ENCODE peak calls at places on chromosomes 3 and 15, in ten cellular contexts. G, P, O, S, C, R, U, A, W and D are unnamed samples.

GRCh38 chr15:69393831-69394491 is 20.2 kb upstream of the KIF23 start:
- DNase-seq in O (peak; percentile 18), G (no peak), A (no peak), S (no peak), U (no peak), W (no peak), C (no peak), P (no peak), R (no peak), D (no peak)

GRCh38 chr15:68228143-68228970 is 1.2 kb downstream of the CLN6 start:
- DNase-seq in W (no peak), G (no peak), R (peak; percentile 16), U (no peak), P (peak; percentile 43), O (peak; percentile 63), S (no peak), C (peak; percentile 46), A (no peak), D (no peak)

GRCh38 chr3:65334045-65334665 is 646.4 kb upstream of the ADAMTS9 start:
- DNase-seq in O (no peak), A (no peak), C (peak; percentile 31), G (no peak), U (peak; percentile 70), W (no peak), S (no peak), P (no peak), R (no peak), D (no peak)

GRCh38 chr3:105688821-105689220 is 180.0 kb downstream of the CBLB start:
- DNase-seq in C (peak; percentile 2), G (no peak), W (no peak), P (no peak), A (no peak), O (no peak), S (no peak), U (no peak), R (no peak), D (peak; percentile 26)

GRCh38 chr3:170331143-170331542 is 26.4 kb upstream of the SKIL start:
- DNase-seq in G (no peak), P (no peak), A (peak; percentile 87), C (no peak), S (no peak), O (no peak), W (no peak), R (no peak), U (no peak), D (peak; percentile 81)

GRCh38 chr15:100788080-100788730 is 91.4 kb upstream of the ALDH1A3 start:
- DNase-seq in A (no peak), P (no peak), S (peak; percentile 4), U (peak; percentile 1), R (no peak), O (no peak), W (no peak), C (no peak), G (no peak), D (no peak)

GRCh38 chr3:150461399-150461798 is 53.3 kb downstream of the TSC22D2 start:
- DNase-seq in W (no peak), R (no peak), A (no peak), P (no peak), U (no peak), C (no peak), S (no peak), O (no peak), G (no peak), D (no peak)

GRCh38 chr3:107221856-107222255 is 155.4 kb upstream of the CCDC54 start:
- DNase-seq in P (no peak), O (no peak), W (no peak), G (no peak), U (no peak), S (no peak), A (no peak), C (peak; percentile 28), R (no peak), D (no peak)